ENCODE peak calls at places on chromosomes 16 and 17, in nine cellular contexts. N is stimulated activated CD4-positive, alpha-beta T cell treated with anti-CD3 and anti-CD28 coated beads, Interleukin-15, amount 100 ng/mL, for 1 hour; E is Ammon's horn; W is lung microvascular endothelial cell; O is effector CD8-positive, alpha-beta T cell; M is stimulated activated CD8-positive, alpha-beta memory T cell treated with anti-CD3 and anti-CD28 coated beads, Interleukin-15, amount 100 ng/mL, for 4 hours; T is T-cell; Z is kidney; H is NCI-H1436. L is an unnamed sample.

GRCh38 chr17:17766351-17767095 is 70.3 kb downstream of the SREBF1 start:
- DNase-seq in N (no peak), E (peak), W (no peak), O (no peak), M (no peak), T (no peak), Z (peak), H (no peak), L (no peak)

GRCh38 chr17:3773511-3773910 is 27.5 kb downstream of the ITGAE start:
- DNase-seq in N (no peak), E (no peak), W (no peak), O (no peak), M (no peak), T (no peak), Z (peak), H (no peak), L (no peak)

GRCh38 chr16:56102159-56102798 is 89.0 kb upstream of the GNAO1 start:
- DNase-seq in N (no peak), E (peak), W (no peak), O (no peak), M (no peak), T (no peak), Z (peak), H (peak), L (no peak)

GRCh38 chr16:17469011-17469741 is 1.6 kb downstream of the XYLT1 start:
- DNase-seq in N (no peak), E (no peak), W (no peak), O (no peak), M (no peak), T (no peak), Z (no peak), H (no peak), L (no peak)

GRCh38 chr17:43530303-43531081 is 15.6 kb downstream of the ETV4 start:
- DNase-seq in N (no peak), E (no peak), W (peak), O (no peak), M (no peak), T (no peak), Z (peak), H (peak), L (peak)

GRCh38 chr17:47250855-47251254 is 2.8 kb upstream of the ITGB3 start:
- DNase-seq in N (no peak), E (no peak), W (no peak), O (no peak), M (no peak), T (no peak), Z (no peak), H (no peak), L (no peak)

GRCh38 chr16:30018731-30019158 is 4.3 kb upstream of the C16orf92 start:
- DNase-seq in N (no peak), E (no peak), W (no peak), O (no peak), M (no peak), T (no peak), Z (no peak), H (no peak), L (no peak)

GRCh38 chr17:57970706-57971105 is 15.5 kb upstream of the CUEDC1 start:
- DNase-seq in N (no peak), E (no peak), W (no peak), O (no peak), M (no peak), T (no peak), Z (no peak), H (no peak), L (no peak)

GRCh38 chr17:40309031-40309937 is at the start of gene RARA:
- DNase-seq in N (no peak), E (peak), W (peak), O (no peak), M (no peak), T (no peak), Z (peak), H (peak), L (no peak)

GRCh38 chr16:84386044-84386443 is 17.7 kb downstream of the ATP2C2 start:
- DNase-seq in N (no peak), E (no peak), W (no peak), O (no peak), M (no peak), T (no peak), Z (peak), H (no peak), L (no peak)

GRCh38 chr16:89383095-89384003 is 107.0 kb downstream of the ANKRD11 start:
- DNase-seq in N (no peak), E (no peak), W (no peak), O (no peak), M (no peak), T (no peak), Z (peak), H (no peak), L (no peak)

GRCh38 chr17:40615295-40615988 is 32.2 kb downstream of the SMARCE1 start:
- DNase-seq in N (peak), E (no peak), W (peak), O (peak), M (no peak), T (no peak), Z (peak), H (no peak), L (no peak)

GRCh38 chr16:69906838-69907301 is 44.3 kb upstream of the CLEC18A start:
- DNase-seq in N (no peak), E (no peak), W (no peak), O (no peak), M (no peak), T (no peak), Z (no peak), H (no peak), L (no peak)

GRCh38 chr17:27247071-27247957 is 46.6 kb upstream of the WSB1 start:
- DNase-seq in N (no peak), E (peak), W (peak), O (no peak), M (no peak), T (no peak), Z (peak), H (no peak), L (peak)

GRCh38 chr16:3952342-3953131 is 72.0 kb upstream of the CREBBP start:
- DNase-seq in N (no peak), E (peak), W (no peak), O (no peak), M (no peak), T (no peak), Z (peak), H (peak), L (no peak)

GRCh38 chr17:33895491-33895890 is 359.6 kb upstream of the CCL2 start:
- DNase-seq in N (no peak), E (no peak), W (no peak), O (no peak), M (no peak), T (no peak), Z (no peak), H (no peak), L (no peak)

GRCh38 chr17:69084911-69085310 is 24.2 kb upstream of the ABCA9 start:
- DNase-seq in N (no peak), E (no peak), W (peak), O (no peak), M (no peak), T (no peak), Z (peak), H (no peak), L (no peak)

GRCh38 chr16:70808371-70808770 is 7.4 kb upstream of the VAC14 start:
- DNase-seq in N (no peak), E (no peak), W (no peak), O (no peak), M (no peak), T (no peak), Z (no peak), H (no peak), L (no peak)

GRCh38 chr17:44444735-44445105 is 55.3 kb upstream of the ITGA2B start:
- DNase-seq in N (no peak), E (no peak), W (no peak), O (no peak), M (no peak), T (no peak), Z (no peak), H (no peak), L (no peak)

GRCh38 chr17:51585514-51586104 is 325.3 kb downstream of the UTP18 start:
- DNase-seq in N (no peak), E (no peak), W (no peak), O (no peak), M (no peak), T (no peak), Z (no peak), H (peak), L (no peak)

GRCh38 chr16:80687606-80688005 is 116.8 kb downstream of the CDYL2 start:
- DNase-seq in N (no peak), E (no peak), W (no peak), O (no peak), M (no peak), T (no peak), Z (no peak), H (no peak), L (no peak)